ENCODE peak calls at places on chromosome 17, in six cellular contexts. P, U, Q, I, A and M are unnamed samples.

GRCh38 chr17:77322534-77323412 is 182.0 kb downstream of the SEC14L1 start:
- DNase-seq in U (no peak), A (peak), P (peak), I (no peak), Q (peak), M (peak)

GRCh38 chr17:19986941-19987714 is 9.5 kb upstream of the AKAP10 start:
- DNase-seq in P (no peak), U (no peak), Q (no peak), I (no peak), A (no peak), M (no peak)

GRCh38 chr17:29179232-29180036 is 764 bp downstream of the MYO18A start:
- DNase-seq in A (peak), Q (no peak), P (peak), U (peak), I (no peak), M (no peak)

GRCh38 chr17:17403899-17404576 is 72.8 kb upstream of the MED9 start:
- DNase-seq in P (peak), I (peak), Q (no peak), A (no peak), U (peak), M (no peak)

GRCh38 chr17:40598928-40599627 is 33.8 kb upstream of the CCR7 start:
- DNase-seq in P (no peak), A (no peak), I (peak), U (no peak), Q (peak), M (no peak)

GRCh38 chr17:77286641-77287431 is 146.1 kb downstream of the SEC14L1 start:
- DNase-seq in U (no peak), Q (peak), A (no peak), P (peak), I (no peak), M (no peak)

GRCh38 chr17:76685846-76686245 is 24.9 kb downstream of the MXRA7 start:
- DNase-seq in P (no peak), Q (no peak), I (no peak), U (no peak), A (no peak), M (no peak)

GRCh38 chr17:39576187-39576586 is 31.5 kb downstream of the NEUROD2 start:
- DNase-seq in P (no peak), U (no peak), I (no peak), Q (peak), A (no peak), M (no peak)

GRCh38 chr17:78357177-78357586 is 2.7 kb downstream of the SOCS3 start:
- DNase-seq in A (no peak), U (no peak), P (peak), I (no peak), Q (peak), M (no peak)

GRCh38 chr17:69606142-69606800 is 191.8 kb downstream of the MAP2K6 start:
- DNase-seq in P (no peak), Q (no peak), U (no peak), A (no peak), I (no peak), M (no peak)

GRCh38 chr17:38451840-38452529 is 23.7 kb downstream of the ARHGAP23 start:
- DNase-seq in P (no peak), Q (peak), U (no peak), A (peak), I (no peak), M (no peak)

GRCh38 chr17:2049333-2050245 is 5.3 kb upstream of the HIC1 start:
- DNase-seq in Q (peak), P (peak), A (peak), I (peak), U (peak), M (no peak)

GRCh38 chr17:17139972-17140589 is 66.1 kb downstream of the PLD6 start:
- DNase-seq in P (no peak), I (no peak), U (no peak), Q (no peak), A (no peak), M (no peak)

GRCh38 chr17:27319536-27320221 is 25.8 kb downstream of the WSB1 start:
- DNase-seq in Q (peak), P (peak), U (no peak), A (no peak), I (no peak), M (no peak)

GRCh38 chr17:2478446-2478845 is 33.2 kb downstream of the METTL16 start:
- DNase-seq in A (no peak), Q (no peak), I (no peak), U (no peak), P (no peak), M (no peak)

GRCh38 chr17:38674013-38674748 is 576 bp downstream of the EPOP start:
- DNase-seq in Q (no peak), A (peak), I (no peak), P (peak), U (no peak), M (no peak)

GRCh38 chr17:9230346-9230745 is 209.0 kb downstream of the NTN1 start:
- DNase-seq in I (no peak), P (no peak), Q (no peak), A (no peak), U (no peak), M (no peak)

GRCh38 chr17:20105539-20106291 is 96.6 kb downstream of the SPECC1 start:
- DNase-seq in I (no peak), Q (no peak), A (no peak), P (no peak), U (no peak), M (no peak)

GRCh38 chr17:64455993-64456885 is 7.3 kb downstream of the MILR1 start:
- DNase-seq in A (no peak), U (no peak), Q (no peak), P (no peak), I (no peak), M (no peak)

GRCh38 chr17:35486920-35487727 is 38.6 kb upstream of the SLFN13 start:
- DNase-seq in A (no peak), P (peak), I (peak), Q (peak), U (no peak), M (peak)